ENCODE peak calls at places on chromosomes 13 and 19, in five cellular contexts. One of them, this sample, is unnamed.

GRCh38 chr13:75091707-75092106 is 390.3 kb downstream of the TBC1D4 start:
- DNase-seq in psoas muscle: no peak
- DNase-seq in Calu3: no peak
- DNase-seq in nucleus accumbens: no peak
- DNase-seq in GM12865: peak
- DNase-seq in this sample: no peak

GRCh38 chr19:50341091-50341564 is 12.0 kb upstream of the KCNC3 start:
- DNase-seq in psoas muscle: no peak
- DNase-seq in Calu3: no peak
- DNase-seq in nucleus accumbens: no peak
- DNase-seq in GM12865: peak
- DNase-seq in this sample: peak

GRCh38 chr19:13104848-13105646 is 2.4 kb upstream of the LYL1 start:
- DNase-seq in psoas muscle: no peak
- DNase-seq in Calu3: no peak
- DNase-seq in nucleus accumbens: no peak
- DNase-seq in GM12865: peak
- DNase-seq in this sample: no peak

GRCh38 chr13:86563308-86563707 is 764.1 kb upstream of the SLITRK6 start:
- DNase-seq in psoas muscle: no peak
- DNase-seq in Calu3: no peak
- DNase-seq in nucleus accumbens: no peak
- DNase-seq in GM12865: no peak
- DNase-seq in this sample: no peak

GRCh38 chr19:19211499-19212432 is at the start of gene NCAN:
- DNase-seq in psoas muscle: no peak
- DNase-seq in Calu3: no peak
- DNase-seq in nucleus accumbens: peak
- DNase-seq in GM12865: no peak
- DNase-seq in this sample: no peak

GRCh38 chr13:26693749-26694463 is 66.7 kb downstream of the GPR12 start:
- DNase-seq in psoas muscle: no peak
- DNase-seq in Calu3: no peak
- DNase-seq in nucleus accumbens: no peak
- DNase-seq in GM12865: no peak
- DNase-seq in this sample: no peak

GRCh38 chr19:2503521-2504109 is 27.7 kb downstream of the GADD45B start:
- DNase-seq in psoas muscle: no peak
- DNase-seq in Calu3: peak
- DNase-seq in nucleus accumbens: no peak
- DNase-seq in GM12865: no peak
- DNase-seq in this sample: no peak

GRCh38 chr19:54448037-54448773 is 794 bp upstream of the LENG8 start:
- DNase-seq in psoas muscle: peak
- DNase-seq in Calu3: peak
- DNase-seq in nucleus accumbens: peak
- DNase-seq in GM12865: no peak
- DNase-seq in this sample: peak